ENCODE peak calls at places on chromosome 11, in eight cellular contexts. E, A, Y, V, F, L, U and N are unnamed samples.

GRCh38 chr11:101127699-101128570 is 1.7 kb downstream of the PGR start:
- DNase-seq in Y (peak), L (no peak), E (peak), F (peak), A (peak), U (no peak), V (no peak), N (peak)

GRCh38 chr11:87281496-87281895 is 243.8 kb downstream of the TMEM135 start:
- DNase-seq in E (no peak), Y (no peak), A (peak), L (no peak), V (peak), F (peak), U (no peak), N (peak)

GRCh38 chr11:34086554-34087278 is 18.7 kb upstream of the NAT10 start:
- DNase-seq in V (no peak), A (no peak), U (no peak), Y (no peak), F (no peak), L (no peak), E (no peak), N (no peak)

GRCh38 chr11:124167852-124168251 is 15.3 kb upstream of the OR10D3 start:
- DNase-seq in Y (no peak), U (no peak), L (no peak), F (no peak), V (no peak), E (no peak), A (no peak), N (no peak)

GRCh38 chr11:35238882-35239281 is 99.9 kb downstream of the CD44 start:
- DNase-seq in L (no peak), V (no peak), E (no peak), F (no peak), A (no peak), U (no peak), Y (no peak), N (no peak)

GRCh38 chr11:116312560-116313340 is 460.0 kb downstream of the BUD13 start:
- DNase-seq in U (peak), Y (peak), V (peak), A (peak), F (no peak), E (peak), L (no peak), N (peak)

GRCh38 chr11:62370743-62371440 is 33.6 kb downstream of the ASRGL1 start:
- DNase-seq in F (no peak), L (no peak), A (no peak), Y (no peak), U (no peak), V (peak), E (no peak), N (no peak)

GRCh38 chr11:112057170-112057569 is 16.6 kb downstream of the PIH1D2 start:
- DNase-seq in V (no peak), A (no peak), Y (no peak), E (no peak), L (no peak), U (no peak), F (no peak), N (no peak)

GRCh38 chr11:60477035-60477445 is 15.5 kb upstream of the MS4A12 start:
- DNase-seq in L (no peak), E (no peak), V (no peak), U (no peak), Y (no peak), A (no peak), F (no peak), N (no peak)

GRCh38 chr11:12469451-12469850 is 92.1 kb downstream of the PARVA start:
- DNase-seq in Y (peak), U (no peak), V (peak), A (peak), F (no peak), E (no peak), L (no peak), N (peak)

GRCh38 chr11:44684886-44685285 is 41.9 kb upstream of the TSPAN18 start:
- DNase-seq in Y (no peak), L (no peak), A (no peak), E (no peak), U (no peak), V (no peak), F (no peak), N (no peak)

GRCh38 chr11:116651757-116652237 is 121.0 kb downstream of the BUD13 start:
- DNase-seq in L (no peak), A (no peak), U (no peak), E (no peak), V (no peak), Y (no peak), F (no peak), N (no peak)

GRCh38 chr11:18727499-18728236 is 1.7 kb upstream of the IGSF22 start:
- DNase-seq in Y (peak), E (no peak), L (peak), V (peak), U (no peak), F (peak), A (peak), N (peak)

GRCh38 chr11:64915366-64915887 is 1.6 kb downstream of the ATG2A start:
- DNase-seq in Y (no peak), L (no peak), E (no peak), V (no peak), A (no peak), U (no peak), F (no peak), N (no peak)

GRCh38 chr11:102319544-102319943 is 2.3 kb downstream of the BIRC3 start:
- DNase-seq in U (no peak), L (no peak), F (no peak), E (no peak), Y (no peak), A (no peak), V (no peak), N (no peak)

GRCh38 chr11:122696662-122697061 is 41.1 kb downstream of the UBASH3B start:
- DNase-seq in Y (no peak), V (no peak), A (peak), E (no peak), L (no peak), F (no peak), U (no peak), N (no peak)

GRCh38 chr11:44208976-44209603 is 100.8 kb downstream of the ALX4 start:
- DNase-seq in V (peak), Y (no peak), E (no peak), F (no peak), A (no peak), U (no peak), L (no peak), N (no peak)

GRCh38 chr11:131615611-131616010 is 245.2 kb downstream of the NTM start:
- DNase-seq in F (no peak), E (no peak), Y (no peak), U (no peak), V (no peak), L (no peak), A (no peak), N (no peak)

GRCh38 chr11:85627332-85627997 is at the start of gene DLG2:
- DNase-seq in L (no peak), F (peak), E (peak), Y (no peak), U (peak), A (peak), V (peak), N (peak)

GRCh38 chr11:129211397-129211796 is 19.3 kb upstream of the ARHGAP32 start:
- DNase-seq in V (no peak), A (no peak), L (no peak), Y (no peak), E (no peak), F (no peak), U (no peak), N (no peak)

GRCh38 chr11:67347964-67348749 is 5.2 kb downstream of the POLD4 start:
- DNase-seq in V (peak), Y (no peak), F (no peak), A (no peak), U (no peak), E (no peak), L (no peak), N (peak)

GRCh38 chr11:112797653-112798293 is 163.4 kb upstream of the NCAM1 start:
- DNase-seq in F (no peak), U (peak), L (no peak), V (peak), Y (peak), E (no peak), A (no peak), N (peak)

GRCh38 chr11:11860103-11860979 is 18.6 kb downstream of the USP47 start:
- DNase-seq in E (no peak), A (peak), V (peak), F (no peak), U (no peak), L (no peak), Y (no peak), N (no peak)

GRCh38 chr11:114340311-114341131 is 44.3 kb downstream of the NNMT start:
- DNase-seq in F (peak), A (peak), V (peak), U (peak), E (peak), L (peak), Y (peak), N (peak)

GRCh38 chr11:26944866-26945664 is 48.8 kb upstream of the FIBIN start:
- DNase-seq in E (no peak), L (no peak), A (no peak), Y (no peak), F (no peak), U (no peak), V (peak), N (no peak)

GRCh38 chr11:106724293-106724892 is 293.9 kb downstream of the GUCY1A2 start:
- DNase-seq in F (no peak), U (no peak), A (no peak), Y (no peak), L (no peak), E (no peak), V (peak), N (no peak)

GRCh38 chr11:128036556-128037093 is 550.7 kb downstream of the ETS1 start:
- DNase-seq in A (no peak), F (peak), L (no peak), U (no peak), V (no peak), Y (no peak), E (no peak), N (no peak)

GRCh38 chr11:28835790-28836189 is 727.6 kb downstream of the METTL15 start:
- DNase-seq in V (peak), L (no peak), U (no peak), E (no peak), F (no peak), A (peak), Y (no peak), N (peak)

GRCh38 chr11:74134661-74135515 is 35.9 kb downstream of the C2CD3 start:
- DNase-seq in F (no peak), Y (no peak), U (no peak), L (peak), V (no peak), E (no peak), A (no peak), N (no peak)

GRCh38 chr11:32581556-32581955 is 2.1 kb upstream of the EIF3M start:
- DNase-seq in F (no peak), Y (no peak), E (no peak), L (no peak), V (no peak), U (no peak), A (no peak), N (no peak)

GRCh38 chr11:6682591-6682935 is 577 bp downstream of the MRPL17 start:
- DNase-seq in U (no peak), E (no peak), V (peak), Y (no peak), F (no peak), L (no peak), A (no peak), N (no peak)

GRCh38 chr11:122803716-122804115 is 34.6 kb upstream of the CRTAM start:
- DNase-seq in L (no peak), A (no peak), Y (no peak), E (no peak), V (no peak), U (no peak), F (no peak), N (no peak)